ENCODE peak calls at places on chromosomes 2 and 18, in four cellular contexts. R, T, B and Q are unnamed samples.

GRCh38 chr2:11073251-11073650 is 82.0 kb upstream of the SLC66A3 start:
- DNase-seq in R (peak), T (peak), B (no peak), Q (no peak)

GRCh38 chr2:15965564-15966019 is 25.2 kb downstream of the MYCN start:
- DNase-seq in R (no peak), T (no peak), B (no peak), Q (no peak)

GRCh38 chr18:50194623-50195532 is at the start of gene MYO5B:
- DNase-seq in R (no peak), T (peak), B (peak), Q (no peak)

GRCh38 chr2:42929985-42930581 is 137.7 kb upstream of the HAAO start:
- DNase-seq in R (peak), T (peak), B (peak), Q (peak)

GRCh38 chr2:30860003-30860402 is 52.8 kb upstream of the CAPN13 start:
- DNase-seq in R (no peak), T (no peak), B (no peak), Q (no peak)

GRCh38 chr2:118554616-118555015 is 292.8 kb downstream of the EN1 start:
- DNase-seq in R (peak), T (peak), B (no peak), Q (no peak)

GRCh38 chr2:5364361-5364760 is 327.8 kb upstream of the SOX11 start:
- DNase-seq in R (no peak), T (no peak), B (no peak), Q (no peak)

GRCh38 chr18:44729631-44730101 is 49.0 kb downstream of the SETBP1 start:
- DNase-seq in R (peak), T (peak), B (no peak), Q (no peak)

GRCh38 chr2:238914648-238915015 is 66.7 kb downstream of the TWIST2 start:
- DNase-seq in R (peak), T (peak), B (peak), Q (no peak)

GRCh38 chr2:218878941-218879761 is 1.5 kb upstream of the WNT10A start:
- DNase-seq in R (no peak), T (no peak), B (no peak), Q (no peak)
- H3K4me3 ChIP-seq in R (no peak), T (no peak), B (no peak), Q (no peak)

GRCh38 chr2:219515874-219516629 is 1.8 kb downstream of the ASIC4 start:
- DNase-seq in R (no peak), T (no peak), B (no peak), Q (no peak)

GRCh38 chr2:219512524-219513216 is 1.6 kb upstream of the ASIC4 start:
- DNase-seq in R (no peak), T (no peak), B (no peak), Q (no peak)

GRCh38 chr2:219514836-219515235 is 554 bp downstream of the ASIC4 start:
- DNase-seq in R (no peak), T (no peak), B (no peak), Q (no peak)

GRCh38 chr2:219513787-219514186 is 495 bp upstream of the ASIC4 start:
- DNase-seq in R (no peak), T (no peak), B (no peak), Q (no peak)

GRCh38 chr2:219514196-219514761 is at the start of gene ASIC4:
- DNase-seq in R (no peak), T (peak), B (no peak), Q (no peak)
- TF ChIP-seq CTCF in R (no peak), T (no peak), B (no peak), Q (no peak)

DNA sequence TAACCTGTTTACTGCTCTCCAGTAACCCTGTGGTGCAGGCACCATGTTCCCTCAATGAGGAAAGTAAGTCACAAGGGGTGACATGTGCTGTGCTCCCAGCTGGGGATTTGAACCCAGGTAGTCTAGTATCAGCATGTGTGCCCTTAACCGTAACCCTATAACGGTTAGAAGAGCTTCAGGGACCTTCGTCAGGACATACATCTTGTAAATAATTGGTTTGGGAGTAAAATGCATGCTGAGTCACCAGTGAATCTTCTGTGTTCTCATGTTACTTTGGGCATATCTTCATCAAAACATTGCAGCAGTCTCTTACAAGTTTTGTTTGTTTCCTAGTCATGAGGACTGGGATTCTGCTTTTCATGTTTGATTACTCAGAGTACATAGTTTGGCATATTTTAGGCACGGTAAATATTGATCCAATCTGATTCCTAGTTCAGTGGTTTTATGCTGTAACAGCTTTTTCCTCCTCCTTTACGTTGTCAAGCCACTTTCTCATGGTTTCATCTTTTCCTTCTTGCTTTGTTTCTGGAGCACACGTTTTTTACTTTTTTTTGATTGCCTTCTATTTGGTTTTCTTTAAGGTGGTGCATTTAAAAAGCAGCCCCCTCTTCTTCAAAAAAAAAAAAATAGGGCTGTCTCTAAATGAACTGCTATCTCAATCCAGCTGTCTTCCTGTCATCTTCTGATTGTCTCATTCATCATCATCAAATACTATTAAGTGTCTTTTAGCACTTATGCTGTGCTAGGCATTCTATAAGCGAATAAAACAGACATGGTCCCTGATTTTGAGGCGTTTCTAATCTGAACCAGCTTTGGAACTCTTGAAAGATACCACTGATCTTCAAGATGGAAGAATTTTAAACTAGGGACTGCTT is 50.4 kb downstream of the CLIP4 start:
- DNase-seq in R (peak), T (peak), B (no peak), Q (no peak)
- H3K4me3 ChIP-seq in R (no peak), T (no peak), B (no peak), Q (no peak)

GRCh38 chr2:201618744-201619654 is 24.3 kb downstream of the TMEM237 start:
- DNase-seq in R (peak), T (peak), B (peak), Q (no peak)
- TF ChIP-seq CTCF in R (peak), T (peak), B (peak), Q (peak)

DNA sequence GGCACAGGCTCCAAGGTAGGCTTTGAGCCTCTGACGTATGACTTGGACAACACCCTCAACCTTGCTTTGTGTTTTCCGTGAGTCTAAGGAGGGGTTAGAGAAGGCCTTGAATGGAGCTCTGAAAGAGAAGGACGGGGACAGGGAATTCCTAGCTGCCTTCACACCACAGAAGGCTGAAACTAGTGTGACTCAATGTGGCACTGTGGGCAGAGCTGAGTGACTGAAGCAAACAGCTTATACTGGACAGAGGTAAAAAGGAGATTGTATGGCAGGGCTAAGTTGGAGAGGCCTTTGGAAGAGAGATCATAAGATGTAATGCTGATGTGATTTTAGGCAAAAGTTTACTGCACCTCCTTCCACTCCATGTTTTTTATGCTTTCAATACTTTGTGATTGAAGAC is 3.5 kb upstream of the NCK2 start:
- DNase-seq in R (no peak), T (no peak), B (no peak), Q (no peak)
- H3K4me3 ChIP-seq in R (no peak), T (no peak), B (no peak), Q (no peak)